ENCODE peak calls at places on chromosome 11, in eight cellular contexts. One of them, this sample, is unnamed.

GRCh38 chr11:69653406-69653960 is 12.5 kb downstream of the CCND1 start:
- DNase-seq in activated CD4-positive, alpha-beta T cell treated with anti-CD3 and anti-CD28 coated beads for 1 hour: no peak
- DNase-seq in hypothalamus: no peak
- DNase-seq in ELR: no peak
- DNase-seq in T-helper 1 cell: no peak
- DNase-seq in GM12865: no peak
- DNase-seq in HT1080: no peak
- DNase-seq in AG08395: no peak
- DNase-seq in this sample: no peak

GRCh38 chr11:71486320-71486719 is 33.3 kb downstream of the NADSYN1 start:
- DNase-seq in activated CD4-positive, alpha-beta T cell treated with anti-CD3 and anti-CD28 coated beads for 1 hour: no peak
- DNase-seq in hypothalamus: no peak
- DNase-seq in ELR: no peak
- DNase-seq in T-helper 1 cell: no peak
- DNase-seq in GM12865: no peak
- DNase-seq in HT1080: no peak
- DNase-seq in AG08395: no peak
- DNase-seq in this sample: no peak

GRCh38 chr11:126700773-126701554 is 299.6 kb downstream of the KIRREL3 start:
- DNase-seq in activated CD4-positive, alpha-beta T cell treated with anti-CD3 and anti-CD28 coated beads for 1 hour: no peak
- DNase-seq in hypothalamus: no peak
- DNase-seq in ELR: no peak
- DNase-seq in T-helper 1 cell: no peak
- DNase-seq in GM12865: peak
- DNase-seq in HT1080: peak
- DNase-seq in AG08395: no peak
- DNase-seq in this sample: no peak

GRCh38 chr11:119617343-119617713 is 111.7 kb downstream of the NECTIN1 start:
- DNase-seq in activated CD4-positive, alpha-beta T cell treated with anti-CD3 and anti-CD28 coated beads for 1 hour: no peak
- DNase-seq in hypothalamus: no peak
- DNase-seq in ELR: no peak
- DNase-seq in T-helper 1 cell: no peak
- DNase-seq in GM12865: no peak
- DNase-seq in HT1080: no peak
- DNase-seq in AG08395: no peak
- DNase-seq in this sample: no peak

GRCh38 chr11:64661146-64661545 is 61.9 kb downstream of the NRXN2 start:
- DNase-seq in activated CD4-positive, alpha-beta T cell treated with anti-CD3 and anti-CD28 coated beads for 1 hour: no peak
- DNase-seq in hypothalamus: no peak
- DNase-seq in ELR: peak
- DNase-seq in T-helper 1 cell: no peak
- DNase-seq in GM12865: no peak
- DNase-seq in HT1080: peak
- DNase-seq in AG08395: peak
- DNase-seq in this sample: no peak

GRCh38 chr11:106467486-106467885 is 390.0 kb downstream of the AASDHPPT start:
- DNase-seq in activated CD4-positive, alpha-beta T cell treated with anti-CD3 and anti-CD28 coated beads for 1 hour: no peak
- DNase-seq in hypothalamus: no peak
- DNase-seq in ELR: no peak
- DNase-seq in T-helper 1 cell: no peak
- DNase-seq in GM12865: no peak
- DNase-seq in HT1080: no peak
- DNase-seq in AG08395: no peak
- DNase-seq in this sample: no peak

GRCh38 chr11:110059706-110060430 is 33.3 kb upstream of the ZC3H12C start:
- DNase-seq in activated CD4-positive, alpha-beta T cell treated with anti-CD3 and anti-CD28 coated beads for 1 hour: no peak
- DNase-seq in hypothalamus: no peak
- DNase-seq in ELR: peak
- DNase-seq in T-helper 1 cell: no peak
- DNase-seq in GM12865: no peak
- DNase-seq in HT1080: peak
- DNase-seq in AG08395: peak
- DNase-seq in this sample: no peak

GRCh38 chr11:14422052-14422813 is 63.2 kb upstream of the RRAS2 start:
- DNase-seq in activated CD4-positive, alpha-beta T cell treated with anti-CD3 and anti-CD28 coated beads for 1 hour: no peak
- DNase-seq in hypothalamus: peak
- DNase-seq in ELR: peak
- DNase-seq in T-helper 1 cell: no peak
- DNase-seq in GM12865: no peak
- DNase-seq in HT1080: peak
- DNase-seq in AG08395: peak
- DNase-seq in this sample: peak

GRCh38 chr11:35101223-35101622 is 37.7 kb upstream of the CD44 start:
- DNase-seq in activated CD4-positive, alpha-beta T cell treated with anti-CD3 and anti-CD28 coated beads for 1 hour: no peak
- DNase-seq in hypothalamus: no peak
- DNase-seq in ELR: no peak
- DNase-seq in T-helper 1 cell: no peak
- DNase-seq in GM12865: no peak
- DNase-seq in HT1080: peak
- DNase-seq in AG08395: no peak
- DNase-seq in this sample: peak

GRCh38 chr11:109193880-109194279 is 228.1 kb upstream of the C11orf87 start:
- DNase-seq in activated CD4-positive, alpha-beta T cell treated with anti-CD3 and anti-CD28 coated beads for 1 hour: no peak
- DNase-seq in hypothalamus: no peak
- DNase-seq in ELR: no peak
- DNase-seq in T-helper 1 cell: no peak
- DNase-seq in GM12865: no peak
- DNase-seq in HT1080: no peak
- DNase-seq in AG08395: no peak
- DNase-seq in this sample: no peak

GRCh38 chr11:942853-943252 is 17.2 kb downstream of the AP2A2 start:
- DNase-seq in activated CD4-positive, alpha-beta T cell treated with anti-CD3 and anti-CD28 coated beads for 1 hour: no peak
- DNase-seq in hypothalamus: no peak
- DNase-seq in ELR: no peak
- DNase-seq in T-helper 1 cell: no peak
- DNase-seq in GM12865: no peak
- DNase-seq in HT1080: no peak
- DNase-seq in AG08395: peak
- DNase-seq in this sample: peak

GRCh38 chr11:86745571-86745970 is 54.8 kb upstream of the PRSS23 start:
- DNase-seq in activated CD4-positive, alpha-beta T cell treated with anti-CD3 and anti-CD28 coated beads for 1 hour: no peak
- DNase-seq in hypothalamus: no peak
- DNase-seq in ELR: peak
- DNase-seq in T-helper 1 cell: no peak
- DNase-seq in GM12865: no peak
- DNase-seq in HT1080: peak
- DNase-seq in AG08395: no peak
- DNase-seq in this sample: peak

GRCh38 chr11:121699801-121700200 is 247.0 kb upstream of the SORL1-AS1 start:
- DNase-seq in activated CD4-positive, alpha-beta T cell treated with anti-CD3 and anti-CD28 coated beads for 1 hour: no peak
- DNase-seq in hypothalamus: no peak
- DNase-seq in ELR: no peak
- DNase-seq in T-helper 1 cell: no peak
- DNase-seq in GM12865: no peak
- DNase-seq in HT1080: no peak
- DNase-seq in AG08395: no peak
- DNase-seq in this sample: no peak

GRCh38 chr11:33930317-33931021 is 38.6 kb upstream of the LMO2 start:
- DNase-seq in activated CD4-positive, alpha-beta T cell treated with anti-CD3 and anti-CD28 coated beads for 1 hour: no peak
- DNase-seq in hypothalamus: no peak
- DNase-seq in ELR: no peak
- DNase-seq in T-helper 1 cell: no peak
- DNase-seq in GM12865: no peak
- DNase-seq in HT1080: no peak
- DNase-seq in AG08395: peak
- DNase-seq in this sample: peak

GRCh38 chr11:68940651-68941323 is 37.1 kb downstream of the IGHMBP2 start:
- DNase-seq in activated CD4-positive, alpha-beta T cell treated with anti-CD3 and anti-CD28 coated beads for 1 hour: no peak
- DNase-seq in hypothalamus: no peak
- DNase-seq in ELR: no peak
- DNase-seq in T-helper 1 cell: no peak
- DNase-seq in GM12865: no peak
- DNase-seq in HT1080: no peak
- DNase-seq in AG08395: no peak
- DNase-seq in this sample: no peak

GRCh38 chr11:65973439-65974110 is 12.0 kb downstream of the SART1 start:
- DNase-seq in activated CD4-positive, alpha-beta T cell treated with anti-CD3 and anti-CD28 coated beads for 1 hour: no peak
- DNase-seq in hypothalamus: no peak
- DNase-seq in ELR: peak
- DNase-seq in T-helper 1 cell: no peak
- DNase-seq in GM12865: no peak
- DNase-seq in HT1080: peak
- DNase-seq in AG08395: no peak
- DNase-seq in this sample: peak

GRCh38 chr11:44575288-44575672 is 9.8 kb downstream of the CD82 start:
- DNase-seq in activated CD4-positive, alpha-beta T cell treated with anti-CD3 and anti-CD28 coated beads for 1 hour: no peak
- DNase-seq in hypothalamus: no peak
- DNase-seq in ELR: peak
- DNase-seq in T-helper 1 cell: no peak
- DNase-seq in GM12865: no peak
- DNase-seq in HT1080: peak
- DNase-seq in AG08395: peak
- DNase-seq in this sample: peak

GRCh38 chr11:62599069-62599696 is 2.5 kb downstream of the MTA2 start:
- DNase-seq in activated CD4-positive, alpha-beta T cell treated with anti-CD3 and anti-CD28 coated beads for 1 hour: peak
- DNase-seq in hypothalamus: peak
- DNase-seq in ELR: peak
- DNase-seq in T-helper 1 cell: peak
- DNase-seq in GM12865: peak
- DNase-seq in HT1080: peak
- DNase-seq in AG08395: peak
- DNase-seq in this sample: peak

GRCh38 chr11:2525941-2526807 is 81.4 kb downstream of the KCNQ1 start:
- DNase-seq in activated CD4-positive, alpha-beta T cell treated with anti-CD3 and anti-CD28 coated beads for 1 hour: no peak
- DNase-seq in hypothalamus: no peak
- DNase-seq in ELR: no peak
- DNase-seq in T-helper 1 cell: peak
- DNase-seq in GM12865: no peak
- DNase-seq in HT1080: no peak
- DNase-seq in AG08395: no peak
- DNase-seq in this sample: no peak

GRCh38 chr11:62336949-62337681 is at the start of gene ASRGL1:
- DNase-seq in activated CD4-positive, alpha-beta T cell treated with anti-CD3 and anti-CD28 coated beads for 1 hour: peak
- DNase-seq in hypothalamus: peak
- DNase-seq in ELR: peak
- DNase-seq in T-helper 1 cell: peak
- DNase-seq in GM12865: peak
- DNase-seq in HT1080: peak
- DNase-seq in AG08395: peak
- DNase-seq in this sample: peak

GRCh38 chr11:12143461-12144258 is 33.3 kb downstream of the MICAL2 start:
- DNase-seq in activated CD4-positive, alpha-beta T cell treated with anti-CD3 and anti-CD28 coated beads for 1 hour: no peak
- DNase-seq in hypothalamus: no peak
- DNase-seq in ELR: no peak
- DNase-seq in T-helper 1 cell: no peak
- DNase-seq in GM12865: no peak
- DNase-seq in HT1080: no peak
- DNase-seq in AG08395: no peak
- DNase-seq in this sample: no peak

GRCh38 chr11:95508219-95508880 is 277.3 kb upstream of the SESN3 start:
- DNase-seq in activated CD4-positive, alpha-beta T cell treated with anti-CD3 and anti-CD28 coated beads for 1 hour: no peak
- DNase-seq in hypothalamus: no peak
- DNase-seq in ELR: no peak
- DNase-seq in T-helper 1 cell: no peak
- DNase-seq in GM12865: no peak
- DNase-seq in HT1080: no peak
- DNase-seq in AG08395: no peak
- DNase-seq in this sample: no peak

GRCh38 chr11:125164422-125165110 is at the start of gene PKNOX2:
- DNase-seq in activated CD4-positive, alpha-beta T cell treated with anti-CD3 and anti-CD28 coated beads for 1 hour: peak
- DNase-seq in hypothalamus: peak
- DNase-seq in ELR: peak
- DNase-seq in T-helper 1 cell: peak
- DNase-seq in GM12865: peak
- DNase-seq in HT1080: peak
- DNase-seq in AG08395: peak
- DNase-seq in this sample: peak

GRCh38 chr11:1263036-1263435 is 40.2 kb downstream of the MUC5B start:
- DNase-seq in activated CD4-positive, alpha-beta T cell treated with anti-CD3 and anti-CD28 coated beads for 1 hour: no peak
- DNase-seq in hypothalamus: no peak
- DNase-seq in ELR: peak
- DNase-seq in T-helper 1 cell: no peak
- DNase-seq in GM12865: no peak
- DNase-seq in HT1080: no peak
- DNase-seq in AG08395: no peak
- DNase-seq in this sample: peak

GRCh38 chr11:113773092-113773415 is 438 bp downstream of the ZW10 start:
- DNase-seq in activated CD4-positive, alpha-beta T cell treated with anti-CD3 and anti-CD28 coated beads for 1 hour: no peak
- DNase-seq in hypothalamus: no peak
- DNase-seq in ELR: peak
- DNase-seq in T-helper 1 cell: no peak
- DNase-seq in GM12865: no peak
- DNase-seq in HT1080: peak
- DNase-seq in AG08395: peak
- DNase-seq in this sample: peak

GRCh38 chr11:28146123-28146751 is 38.0 kb downstream of the METTL15 start:
- DNase-seq in activated CD4-positive, alpha-beta T cell treated with anti-CD3 and anti-CD28 coated beads for 1 hour: no peak
- DNase-seq in hypothalamus: no peak
- DNase-seq in ELR: peak
- DNase-seq in T-helper 1 cell: no peak
- DNase-seq in GM12865: no peak
- DNase-seq in HT1080: peak
- DNase-seq in AG08395: peak
- DNase-seq in this sample: peak

GRCh38 chr11:12841946-12842630 is 167.0 kb upstream of the RASSF10 start:
- DNase-seq in activated CD4-positive, alpha-beta T cell treated with anti-CD3 and anti-CD28 coated beads for 1 hour: no peak
- DNase-seq in hypothalamus: no peak
- DNase-seq in ELR: peak
- DNase-seq in T-helper 1 cell: no peak
- DNase-seq in GM12865: peak
- DNase-seq in HT1080: peak
- DNase-seq in AG08395: peak
- DNase-seq in this sample: peak

GRCh38 chr11:11186249-11186648 is 166.8 kb downstream of the CSNK2A3 start:
- DNase-seq in activated CD4-positive, alpha-beta T cell treated with anti-CD3 and anti-CD28 coated beads for 1 hour: no peak
- DNase-seq in hypothalamus: no peak
- DNase-seq in ELR: no peak
- DNase-seq in T-helper 1 cell: no peak
- DNase-seq in GM12865: peak
- DNase-seq in HT1080: no peak
- DNase-seq in AG08395: no peak
- DNase-seq in this sample: no peak

GRCh38 chr11:101327908-101328307 is 198.3 kb upstream of the PGR start:
- DNase-seq in activated CD4-positive, alpha-beta T cell treated with anti-CD3 and anti-CD28 coated beads for 1 hour: no peak
- DNase-seq in hypothalamus: no peak
- DNase-seq in ELR: no peak
- DNase-seq in T-helper 1 cell: no peak
- DNase-seq in GM12865: no peak
- DNase-seq in HT1080: no peak
- DNase-seq in AG08395: no peak
- DNase-seq in this sample: peak

GRCh38 chr11:15123849-15124248 is 9.1 kb downstream of the INSC start:
- DNase-seq in activated CD4-positive, alpha-beta T cell treated with anti-CD3 and anti-CD28 coated beads for 1 hour: no peak
- DNase-seq in hypothalamus: no peak
- DNase-seq in ELR: peak
- DNase-seq in T-helper 1 cell: no peak
- DNase-seq in GM12865: no peak
- DNase-seq in HT1080: peak
- DNase-seq in AG08395: peak
- DNase-seq in this sample: peak

GRCh38 chr11:125971618-125972017 is 25.8 kb downstream of the VSIG10L2 start:
- DNase-seq in activated CD4-positive, alpha-beta T cell treated with anti-CD3 and anti-CD28 coated beads for 1 hour: no peak
- DNase-seq in hypothalamus: no peak
- DNase-seq in ELR: no peak
- DNase-seq in T-helper 1 cell: no peak
- DNase-seq in GM12865: no peak
- DNase-seq in HT1080: no peak
- DNase-seq in AG08395: no peak
- DNase-seq in this sample: no peak

GRCh38 chr11:104198576-104198975 is 34.6 kb upstream of the PDGFD start:
- DNase-seq in activated CD4-positive, alpha-beta T cell treated with anti-CD3 and anti-CD28 coated beads for 1 hour: no peak
- DNase-seq in hypothalamus: no peak
- DNase-seq in ELR: no peak
- DNase-seq in T-helper 1 cell: no peak
- DNase-seq in GM12865: no peak
- DNase-seq in HT1080: no peak
- DNase-seq in AG08395: no peak
- DNase-seq in this sample: peak

GRCh38 chr11:67002297-67002913 is 20.5 kb upstream of the SYT12 start:
- DNase-seq in activated CD4-positive, alpha-beta T cell treated with anti-CD3 and anti-CD28 coated beads for 1 hour: no peak
- DNase-seq in hypothalamus: no peak
- DNase-seq in ELR: no peak
- DNase-seq in T-helper 1 cell: no peak
- DNase-seq in GM12865: no peak
- DNase-seq in HT1080: no peak
- DNase-seq in AG08395: no peak
- DNase-seq in this sample: no peak

GRCh38 chr11:32566527-32566926 is 17.1 kb upstream of the EIF3M start:
- DNase-seq in activated CD4-positive, alpha-beta T cell treated with anti-CD3 and anti-CD28 coated beads for 1 hour: no peak
- DNase-seq in hypothalamus: no peak
- DNase-seq in ELR: peak
- DNase-seq in T-helper 1 cell: no peak
- DNase-seq in GM12865: no peak
- DNase-seq in HT1080: peak
- DNase-seq in AG08395: no peak
- DNase-seq in this sample: no peak